ENCODE peak calls at places on chromosome 7, in five cellular contexts. One of them, this sample, is unnamed.

GRCh38 chr7:37419496-37419895 is 29.2 kb downstream of the ELMO1 start:
- DNase-seq in cardiac muscle cell: no peak
- DNase-seq in activated CD8-positive, alpha-beta T cell treated with anti-CD3 and anti-CD28 coated beads for 36 hours: no peak
- DNase-seq in stomach: no peak
- DNase-seq in neural crest cell: no peak
- DNase-seq in this sample: no peak

GRCh38 chr7:93985101-93985500 is 19.1 kb downstream of the BET1 start:
- DNase-seq in activated CD8-positive, alpha-beta T cell treated with anti-CD3 and anti-CD28 coated beads for 36 hours: no peak
- DNase-seq in cardiac muscle cell: no peak
- DNase-seq in stomach: no peak
- DNase-seq in neural crest cell: no peak
- DNase-seq in this sample: no peak

GRCh38 chr7:142349670-142350405 is 92.0 kb upstream of the PRSS58 start:
- DNase-seq in stomach: no peak
- DNase-seq in neural crest cell: no peak
- DNase-seq in activated CD8-positive, alpha-beta T cell treated with anti-CD3 and anti-CD28 coated beads for 36 hours: no peak
- DNase-seq in cardiac muscle cell: no peak
- DNase-seq in this sample: no peak

GRCh38 chr7:105932835-105933477 is 30.1 kb upstream of the CDHR3 start:
- DNase-seq in stomach: no peak
- DNase-seq in activated CD8-positive, alpha-beta T cell treated with anti-CD3 and anti-CD28 coated beads for 36 hours: no peak
- DNase-seq in cardiac muscle cell: peak
- DNase-seq in neural crest cell: no peak
- DNase-seq in this sample: no peak

GRCh38 chr7:97377713-97378112 is 260.2 kb downstream of the SDHAF3 start:
- DNase-seq in activated CD8-positive, alpha-beta T cell treated with anti-CD3 and anti-CD28 coated beads for 36 hours: no peak
- DNase-seq in neural crest cell: no peak
- DNase-seq in cardiac muscle cell: no peak
- DNase-seq in stomach: no peak
- DNase-seq in this sample: no peak

GRCh38 chr7:129225931-129226572 is 1.2 kb downstream of the AHCYL2 start:
- DNase-seq in stomach: no peak
- DNase-seq in activated CD8-positive, alpha-beta T cell treated with anti-CD3 and anti-CD28 coated beads for 36 hours: peak
- DNase-seq in neural crest cell: no peak
- DNase-seq in cardiac muscle cell: peak
- DNase-seq in this sample: no peak

GRCh38 chr7:155917836-155918385 is 105.6 kb upstream of the SHH start:
- DNase-seq in stomach: peak
- DNase-seq in activated CD8-positive, alpha-beta T cell treated with anti-CD3 and anti-CD28 coated beads for 36 hours: no peak
- DNase-seq in cardiac muscle cell: peak
- DNase-seq in neural crest cell: no peak
- DNase-seq in this sample: no peak

GRCh38 chr7:11272352-11272751 is 298.7 kb downstream of the PHF14 start:
- DNase-seq in stomach: no peak
- DNase-seq in activated CD8-positive, alpha-beta T cell treated with anti-CD3 and anti-CD28 coated beads for 36 hours: no peak
- DNase-seq in cardiac muscle cell: no peak
- DNase-seq in neural crest cell: no peak
- DNase-seq in this sample: no peak

GRCh38 chr7:132169730-132170129 is 406.5 kb downstream of the PLXNA4 start:
- DNase-seq in cardiac muscle cell: no peak
- DNase-seq in activated CD8-positive, alpha-beta T cell treated with anti-CD3 and anti-CD28 coated beads for 36 hours: no peak
- DNase-seq in stomach: no peak
- DNase-seq in neural crest cell: no peak
- DNase-seq in this sample: no peak
- TF ChIP-seq CTCF in cardiac muscle cell: no peak
- TF ChIP-seq CTCF in activated CD8-positive, alpha-beta T cell treated with anti-CD3 and anti-CD28 coated beads for 36 hours: no peak
- TF ChIP-seq CTCF in stomach: no peak
- TF ChIP-seq CTCF in neural crest cell: no peak
- TF ChIP-seq CTCF in this sample: no peak

GRCh38 chr7:17941171-17941490 is 837 bp upstream of the SNX13 start:
- DNase-seq in cardiac muscle cell: no peak
- DNase-seq in stomach: no peak
- DNase-seq in neural crest cell: no peak
- DNase-seq in activated CD8-positive, alpha-beta T cell treated with anti-CD3 and anti-CD28 coated beads for 36 hours: no peak
- DNase-seq in this sample: no peak
- TF ChIP-seq CTCF in cardiac muscle cell: no peak
- TF ChIP-seq CTCF in stomach: no peak
- TF ChIP-seq CTCF in neural crest cell: peak
- TF ChIP-seq CTCF in activated CD8-positive, alpha-beta T cell treated with anti-CD3 and anti-CD28 coated beads for 36 hours: peak
- TF ChIP-seq CTCF in this sample: no peak

GRCh38 chr7:101818699-101819071 is 1.3 kb downstream of the CUX1 start:
- DNase-seq in neural crest cell: no peak
- DNase-seq in activated CD8-positive, alpha-beta T cell treated with anti-CD3 and anti-CD28 coated beads for 36 hours: no peak
- DNase-seq in stomach: no peak
- DNase-seq in cardiac muscle cell: no peak
- DNase-seq in this sample: no peak

GRCh38 chr7:101817930-101818698 is 688 bp downstream of the CUX1 start:
- DNase-seq in stomach: no peak
- DNase-seq in cardiac muscle cell: peak
- DNase-seq in neural crest cell: no peak
- DNase-seq in activated CD8-positive, alpha-beta T cell treated with anti-CD3 and anti-CD28 coated beads for 36 hours: no peak
- DNase-seq in this sample: no peak

GRCh38 chr7:101816499-101817030 is 861 bp upstream of the CUX1 start:
- DNase-seq in stomach: peak
- DNase-seq in cardiac muscle cell: peak
- DNase-seq in neural crest cell: peak
- DNase-seq in activated CD8-positive, alpha-beta T cell treated with anti-CD3 and anti-CD28 coated beads for 36 hours: peak
- DNase-seq in this sample: no peak

GRCh38 chr7:101815826-101816488 is 1.5 kb upstream of the CUX1 start:
- DNase-seq in stomach: peak
- DNase-seq in cardiac muscle cell: peak
- DNase-seq in activated CD8-positive, alpha-beta T cell treated with anti-CD3 and anti-CD28 coated beads for 36 hours: peak
- DNase-seq in neural crest cell: peak
- DNase-seq in this sample: peak

GRCh38 chr7:101817031-101817929 is at the start of gene CUX1:
- DNase-seq in neural crest cell: peak
- DNase-seq in stomach: peak
- DNase-seq in activated CD8-positive, alpha-beta T cell treated with anti-CD3 and anti-CD28 coated beads for 36 hours: peak
- DNase-seq in cardiac muscle cell: no peak
- DNase-seq in this sample: peak
- TF ChIP-seq CTCF in neural crest cell: no peak
- TF ChIP-seq CTCF in stomach: no peak
- TF ChIP-seq CTCF in activated CD8-positive, alpha-beta T cell treated with anti-CD3 and anti-CD28 coated beads for 36 hours: no peak
- TF ChIP-seq CTCF in cardiac muscle cell: no peak
- TF ChIP-seq CTCF in this sample: no peak

GRCh38 chr7:88545663-88546062 is 213.8 kb upstream of the ZNF804B start:
- DNase-seq in cardiac muscle cell: no peak
- DNase-seq in stomach: no peak
- DNase-seq in activated CD8-positive, alpha-beta T cell treated with anti-CD3 and anti-CD28 coated beads for 36 hours: no peak
- DNase-seq in neural crest cell: no peak
- DNase-seq in this sample: no peak

GRCh38 chr7:88548399-88548798 is 211.1 kb upstream of the ZNF804B start:
- DNase-seq in activated CD8-positive, alpha-beta T cell treated with anti-CD3 and anti-CD28 coated beads for 36 hours: no peak
- DNase-seq in stomach: no peak
- DNase-seq in cardiac muscle cell: no peak
- DNase-seq in neural crest cell: no peak
- DNase-seq in this sample: no peak

GRCh38 chr7:88546808-88547207 is 212.7 kb upstream of the ZNF804B start:
- DNase-seq in stomach: no peak
- DNase-seq in neural crest cell: no peak
- DNase-seq in cardiac muscle cell: peak
- DNase-seq in activated CD8-positive, alpha-beta T cell treated with anti-CD3 and anti-CD28 coated beads for 36 hours: peak
- DNase-seq in this sample: no peak
- TF ChIP-seq CTCF in stomach: peak
- TF ChIP-seq CTCF in neural crest cell: peak
- TF ChIP-seq CTCF in cardiac muscle cell: peak
- TF ChIP-seq CTCF in activated CD8-positive, alpha-beta T cell treated with anti-CD3 and anti-CD28 coated beads for 36 hours: peak
- TF ChIP-seq CTCF in this sample: peak

GRCh38 chr7:131071786-131072504 is 255.7 kb upstream of the MKLN1 start:
- DNase-seq in neural crest cell: no peak
- DNase-seq in stomach: peak
- DNase-seq in cardiac muscle cell: peak
- DNase-seq in activated CD8-positive, alpha-beta T cell treated with anti-CD3 and anti-CD28 coated beads for 36 hours: peak
- DNase-seq in this sample: no peak
- TF ChIP-seq CTCF in neural crest cell: peak
- TF ChIP-seq CTCF in stomach: peak
- TF ChIP-seq CTCF in cardiac muscle cell: peak
- TF ChIP-seq CTCF in activated CD8-positive, alpha-beta T cell treated with anti-CD3 and anti-CD28 coated beads for 36 hours: peak
- TF ChIP-seq CTCF in this sample: peak

This sample was measured in mesothelial cell of epicardium.